ENCODE peak calls at places on chromosomes 2 and 18, in nine cellular contexts. O is fibroblast of the aortic adventitia, C is body of pancreas, R is NCI-H1417, W is SW 1271, U is dorsolateral prefrontal cortex, T is LoVo, S is kidney tubule cell, Y is Calu3. N is an unnamed sample.

GRCh38 chr2:9965119-9965822 is 13.8 kb downstream of the GRHL1 start:
- DNase-seq in Y (no peak), W (no peak), U (no peak), R (no peak), S (no peak), T (no peak), C (no peak), O (no peak), N (no peak)

GRCh38 chr18:48979944-48980890 is 29.5 kb upstream of the SMAD7 start:
- DNase-seq in C (no peak), R (no peak), T (peak), O (no peak), S (peak), U (no peak), Y (peak), W (no peak), N (peak)

GRCh38 chr18:36572135-36572856 is 256.5 kb downstream of the TPGS2 start:
- DNase-seq in O (peak), Y (peak), C (peak), R (peak), U (no peak), T (peak), S (peak), W (no peak), N (peak)

GRCh38 chr2:241813080-241813805 is 4.2 kb downstream of the NEU4 start:
- DNase-seq in S (no peak), U (no peak), O (no peak), T (no peak), R (no peak), Y (no peak), W (no peak), C (no peak), N (no peak)

GRCh38 chr2:126661001-126661400 is 5.0 kb downstream of the GYPC start:
- DNase-seq in Y (no peak), C (no peak), S (no peak), O (no peak), U (no peak), R (no peak), T (no peak), W (no peak), N (no peak)

GRCh38 chr2:149924549-149925213 is 337.1 kb upstream of the MMADHC start:
- DNase-seq in R (no peak), C (no peak), W (no peak), T (no peak), Y (no peak), O (no peak), S (peak), U (no peak), N (no peak)

GRCh38 chr2:88626171-88627054 is 851 bp downstream of the EIF2AK3 start:
- DNase-seq in W (no peak), R (no peak), U (no peak), T (peak), O (peak), S (peak), C (peak), Y (peak), N (peak)

GRCh38 chr2:239035997-239036731 is 188.3 kb downstream of the TWIST2 start:
- DNase-seq in O (no peak), T (no peak), W (no peak), C (no peak), S (no peak), Y (peak), U (no peak), R (no peak), N (no peak)

GRCh38 chr2:95273911-95274290 is 348 bp upstream of the PROM2 start:
- DNase-seq in U (no peak), O (no peak), W (no peak), Y (no peak), C (no peak), T (no peak), S (no peak), R (no peak), N (no peak)

GRCh38 chr2:64474200-64474630 is 20.3 kb downstream of the LGALSL start:
- DNase-seq in W (no peak), R (no peak), U (no peak), S (no peak), C (no peak), O (no peak), Y (no peak), T (no peak), N (no peak)

GRCh38 chr2:236284208-236284607 is 20.0 kb upstream of the ASB18 start:
- DNase-seq in O (no peak), S (no peak), U (no peak), R (no peak), W (no peak), Y (no peak), T (no peak), C (no peak), N (no peak)

GRCh38 chr18:58657081-58657480 is 14.2 kb upstream of the MALT1 start:
- DNase-seq in S (no peak), T (no peak), U (no peak), C (no peak), O (no peak), R (no peak), Y (no peak), W (no peak), N (no peak)

GRCh38 chr2:38552259-38552658 is 50.5 kb downstream of the HNRNPLL start:
- DNase-seq in C (no peak), U (no peak), O (no peak), R (no peak), T (no peak), Y (no peak), W (no peak), S (no peak), N (no peak)

GRCh38 chr18:66655407-66655806 is 51.5 kb upstream of the CDH19 start:
- DNase-seq in R (peak), W (no peak), O (no peak), S (no peak), T (no peak), C (no peak), U (no peak), Y (no peak), N (no peak)

GRCh38 chr2:74250189-74250631 is 51.8 kb downstream of the MTHFD2 start:
- DNase-seq in W (no peak), O (peak), Y (peak), S (peak), U (peak), T (peak), R (peak), C (peak), N (peak)

GRCh38 chr2:65350714-65351113 is 81.7 kb downstream of the SPRED2 start:
- DNase-seq in C (no peak), T (no peak), O (no peak), U (no peak), Y (no peak), R (no peak), S (no peak), W (no peak), N (no peak)

GRCh38 chr2:14303366-14304115 is 329.0 kb upstream of the LRATD1 start:
- DNase-seq in S (no peak), C (no peak), R (no peak), Y (no peak), O (no peak), W (no peak), U (no peak), T (no peak), N (no peak)

GRCh38 chr2:236562434-236562833 is 7.2 kb upstream of the ACKR3 start:
- DNase-seq in O (no peak), S (peak), R (no peak), Y (peak), T (peak), C (peak), W (no peak), U (no peak), N (no peak)

GRCh38 chr2:112048887-112049286 is 6.2 kb upstream of the TMEM87B start:
- DNase-seq in C (peak), T (peak), U (no peak), R (peak), S (peak), O (peak), Y (peak), W (no peak), N (peak)

GRCh38 chr2:240631561-240632290 is 6.4 kb downstream of the GPR35 start:
- DNase-seq in C (peak), Y (no peak), U (peak), O (no peak), T (no peak), R (no peak), S (no peak), W (no peak), N (no peak)

GRCh38 chr2:58215429-58215828 is 25.7 kb downstream of the FANCL start:
- DNase-seq in R (no peak), C (no peak), Y (no peak), S (no peak), U (no peak), W (no peak), O (peak), T (no peak), N (no peak)

GRCh38 chr2:57965219-57965618 is 81.4 kb upstream of the VRK2 start:
- DNase-seq in T (no peak), Y (no peak), U (no peak), R (no peak), W (no peak), O (no peak), C (no peak), S (no peak), N (no peak)

GRCh38 chr2:26934985-26935384 is 35.5 kb upstream of the MAPRE3 start:
- DNase-seq in U (no peak), R (no peak), S (no peak), O (no peak), Y (no peak), C (no peak), W (no peak), T (no peak), N (no peak)

GRCh38 chr2:106104332-106105062 is 89.6 kb downstream of the UXS1 start:
- DNase-seq in W (no peak), Y (peak), O (peak), T (peak), S (peak), C (peak), R (peak), U (no peak), N (peak)

GRCh38 chr2:122451040-122451439 is 695.6 kb downstream of the TSN start:
- DNase-seq in W (no peak), T (peak), C (no peak), O (peak), Y (no peak), U (no peak), R (peak), S (peak), N (peak)

GRCh38 chr2:65402339-65402738 is 30.1 kb downstream of the SPRED2 start:
- DNase-seq in R (no peak), U (no peak), C (no peak), Y (no peak), W (no peak), S (no peak), T (no peak), O (peak), N (no peak)

N was measured in SW480.